ENCODE peak calls at places on chromosome 13, in four cellular contexts. V is neural progenitor cell, B is PC-3, G is GM20000. R is an unnamed sample.

GRCh38 chr13:75217949-75218348 is 264.0 kb downstream of the TBC1D4 start:
- DNase-seq in V (peak), B (peak), G (no peak), R (no peak)

GRCh38 chr13:97977376-97977705 is 23.9 kb downstream of the IPO5 start:
- DNase-seq in V (no peak), B (peak), G (no peak), R (no peak)

GRCh38 chr13:113981201-113981605 is 7.3 kb upstream of the C13orf46 start:
- DNase-seq in G (no peak), V (no peak), B (peak), R (no peak)

GRCh38 chr13:31207630-31208549 is 8.1 kb downstream of the B3GLCT start:
- DNase-seq in V (peak), B (no peak), G (no peak), R (peak)

GRCh38 chr13:114017028-114017630 is 43.3 kb upstream of the C13orf46 start:
- DNase-seq in B (peak), G (no peak), V (peak), R (no peak)

GRCh38 chr13:49669735-49670309 is 21.5 kb downstream of the EBPL start:
- DNase-seq in G (peak), V (peak), B (peak), R (peak)

GRCh38 chr13:22648325-22648758 is 532.4 kb upstream of the SGCG start:
- DNase-seq in B (no peak), G (no peak), V (peak), R (no peak)

GRCh38 chr13:74104661-74105275 is 29.4 kb downstream of the KLF12 start:
- DNase-seq in G (no peak), B (no peak), V (no peak), R (no peak)

GRCh38 chr13:25136872-25137623 is 35.0 kb downstream of the AMER2 start:
- DNase-seq in G (no peak), B (no peak), V (peak), R (no peak)

GRCh38 chr13:92321174-92321573 is 905.4 kb upstream of the GPC6 start:
- DNase-seq in G (no peak), V (no peak), B (no peak), R (no peak)

GRCh38 chr13:49953560-49953959 is 17.4 kb upstream of the SPRYD7 start:
- DNase-seq in V (no peak), G (no peak), B (peak), R (no peak)

GRCh38 chr13:78238911-78239310 is 320.3 kb upstream of the EDNRB start:
- DNase-seq in V (no peak), B (peak), G (no peak), R (no peak)

GRCh38 chr13:108086678-108087077 is 128.7 kb downstream of the LIG4 start:
- DNase-seq in G (no peak), B (peak), V (peak), R (peak)

GRCh38 chr13:103130681-103131210 is 64.5 kb upstream of the SLC10A2 start:
- DNase-seq in V (no peak), G (peak), B (no peak), R (peak)

GRCh38 chr13:21749410-21749809 is 78.5 kb downstream of the FGF9 start:
- DNase-seq in B (peak), G (no peak), V (no peak), R (no peak)

GRCh38 chr13:104984296-104984818 is 1551.1 kb downstream of the EFNB2 start:
- DNase-seq in G (peak), V (no peak), B (peak), R (peak)

GRCh38 chr13:20711301-20712044 is 8.0 kb downstream of the IL17D start:
- DNase-seq in B (no peak), V (peak), G (no peak), R (peak)

GRCh38 chr13:49022472-49023144 is 46.9 kb downstream of the FNDC3A start:
- DNase-seq in V (no peak), B (peak), G (no peak), R (no peak)

GRCh38 chr13:113167575-113167974 is 9.1 kb downstream of the PROZ start:
- DNase-seq in B (no peak), G (no peak), V (no peak), R (no peak)

GRCh38 chr13:41785402-41786142 is 175.3 kb downstream of the VWA8 start:
- DNase-seq in G (no peak), B (no peak), V (no peak), R (no peak)

GRCh38 chr13:94595006-94595942 is 678 bp downstream of the TGDS start:
- DNase-seq in G (peak), V (peak), B (peak), R (peak)

GRCh38 chr13:72255908-72256307 is 388.9 kb upstream of the DACH1 start:
- DNase-seq in G (no peak), V (peak), B (peak), R (peak)

GRCh38 chr13:44470623-44471562 is 97.3 kb downstream of the SERP2 start:
- DNase-seq in B (peak), V (peak), G (no peak), R (peak)

GRCh38 chr13:106905380-106906259 is 337.7 kb upstream of the ARGLU1 start:
- DNase-seq in B (no peak), V (no peak), G (no peak), R (no peak)

GRCh38 chr13:104098421-104098820 is 1032.2 kb upstream of the SLC10A2 start:
- DNase-seq in G (no peak), V (no peak), B (no peak), R (no peak)

GRCh38 chr13:101390461-101390860 is 25.8 kb downstream of the NALCN start:
- DNase-seq in B (no peak), G (no peak), V (no peak), R (no peak)

GRCh38 chr13:77876176-77876575 is 42.5 kb downstream of the EDNRB start:
- DNase-seq in V (no peak), B (no peak), G (no peak), R (no peak)

GRCh38 chr13:61546413-61546812 is 130.8 kb upstream of the PCDH20 start:
- DNase-seq in G (no peak), B (no peak), V (no peak), R (no peak)

GRCh38 chr13:41547253-41548000 is 90.1 kb downstream of the RGCC start:
- DNase-seq in B (no peak), G (no peak), V (no peak), R (no peak)

DNA sequence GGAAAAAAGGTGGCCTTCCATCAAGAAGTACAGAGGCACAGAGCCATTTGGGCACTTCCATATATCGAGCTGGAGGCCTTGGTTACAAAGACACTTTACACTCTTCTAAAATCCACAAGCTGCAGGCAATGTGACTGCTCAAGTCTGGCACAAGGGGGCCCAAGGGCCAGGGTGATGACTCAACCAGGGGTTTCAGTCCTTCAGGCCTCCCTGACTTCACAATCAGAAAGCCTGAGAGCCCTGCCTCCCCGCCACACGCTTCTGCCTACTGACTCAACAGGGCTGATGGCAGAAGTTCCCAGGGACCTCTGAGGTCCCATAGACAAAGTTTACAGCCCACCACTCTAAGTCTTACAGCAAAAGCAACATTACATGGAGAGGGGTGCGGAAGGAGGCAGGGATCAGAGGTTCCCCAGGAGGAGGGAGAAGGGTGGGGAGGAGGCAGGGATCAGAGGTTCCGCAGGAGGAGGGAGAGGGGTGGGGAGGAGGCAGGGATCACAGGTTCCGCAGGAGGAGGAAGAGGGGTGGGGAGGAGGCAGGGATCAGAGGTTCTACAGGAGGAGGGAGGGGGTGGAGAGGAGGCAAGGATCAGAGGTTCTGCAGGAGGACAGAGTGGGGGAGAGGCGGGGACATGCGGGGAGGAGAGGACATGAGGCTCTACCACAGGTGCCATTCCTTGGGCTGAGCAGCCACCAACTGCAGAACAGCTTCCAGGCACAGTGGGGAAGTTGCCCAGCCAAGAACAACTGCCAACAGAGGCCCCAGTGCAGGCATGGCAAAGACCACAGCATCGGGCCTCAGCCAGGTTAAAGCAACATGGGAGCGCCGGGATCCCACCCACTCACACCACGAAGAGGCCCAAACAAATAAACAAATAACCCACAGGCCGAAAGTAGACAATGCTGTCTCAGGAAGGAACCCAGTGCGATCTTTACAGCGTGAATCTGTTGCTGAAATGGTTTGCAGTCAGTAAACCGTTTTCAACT is 52.0 kb downstream of the SLC7A1 start:
- DNase-seq in V (no peak), B (peak), G (peak), R (peak)
- TF ChIP-seq CTCF in V (no peak), B (no peak), G (peak), R (peak)

GRCh38 chr13:47796816-47797215 is 204.3 kb downstream of the SUCLA2 start:
- DNase-seq in G (no peak), B (no peak), V (no peak), R (no peak)

GRCh38 chr13:47798194-47798593 is 202.9 kb downstream of the SUCLA2 start:
- DNase-seq in G (no peak), V (no peak), B (no peak), R (no peak)

GRCh38 chr13:47800593-47800992 is 200.5 kb downstream of the SUCLA2 start:
- DNase-seq in V (no peak), B (no peak), G (no peak), R (no peak)

GRCh38 chr13:47801555-47801954 is 199.5 kb downstream of the SUCLA2 start:
- DNase-seq in V (no peak), B (no peak), G (no peak), R (no peak)

GRCh38 chr13:47798906-47799305 is 202.2 kb downstream of the SUCLA2 start:
- DNase-seq in G (no peak), V (no peak), B (peak), R (peak)
- TF ChIP-seq CTCF in G (no peak), V (no peak), B (peak), R (peak)

DNA sequence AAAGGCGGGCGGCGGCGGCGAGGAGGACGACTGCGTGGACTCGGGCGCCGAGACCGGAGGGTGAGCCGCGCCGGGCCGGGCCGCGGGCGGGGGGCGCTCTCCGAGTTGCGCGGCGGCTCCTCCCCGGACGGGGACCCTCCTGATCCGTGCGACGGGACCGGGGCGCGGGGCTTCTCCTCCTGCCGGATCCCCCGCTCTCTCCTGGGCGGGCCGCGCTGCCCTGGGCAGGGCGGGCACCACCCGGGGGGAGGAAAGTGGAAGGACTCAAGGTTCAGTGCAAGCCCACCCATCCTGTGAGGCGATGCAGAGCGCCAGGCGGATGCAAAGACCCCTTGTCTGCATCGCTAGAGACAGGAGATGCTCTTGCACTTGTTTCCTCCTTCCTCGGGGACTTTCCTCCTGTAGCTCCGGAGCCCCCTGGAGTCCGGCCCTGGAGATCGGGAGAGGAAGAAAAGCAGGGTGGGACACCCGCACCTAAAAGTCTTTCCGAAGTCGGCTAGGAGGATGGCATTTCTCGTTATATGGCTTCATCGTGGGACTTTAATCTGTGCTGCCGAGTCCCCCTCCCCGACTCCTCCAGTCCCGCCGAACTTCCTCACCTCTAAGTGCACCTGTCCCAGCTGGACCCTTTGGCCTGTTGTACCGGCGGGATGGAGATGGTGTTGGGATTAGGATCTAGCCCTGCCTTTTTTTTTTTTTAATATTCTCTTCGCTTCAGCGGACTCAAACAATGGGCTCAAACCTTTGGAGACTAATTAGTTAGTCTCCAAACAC is 499 bp downstream of the FAM124A start:
- DNase-seq in V (peak), B (peak), G (peak), R (no peak)
- TF ChIP-seq CTCF in V (no peak), B (peak), G (no peak), R (no peak)

GRCh38 chr13:53189162-53189561 is 160.5 kb downstream of the OLFM4 start:
- DNase-seq in B (no peak), G (no peak), V (no peak), R (no peak)
- TF ChIP-seq CTCF in B (no peak), G (no peak), V (peak), R (no peak)

GRCh38 chr13:99830931-99831330 is 140.6 kb downstream of the ZIC5 start:
- DNase-seq in G (no peak), V (peak), B (no peak), R (no peak)
- TF ChIP-seq CTCF in G (no peak), V (peak), B (no peak), R (no peak)

GRCh38 chr13:29589967-29590366 is 5.5 kb downstream of the SLC7A1 start:
- DNase-seq in V (peak), B (no peak), G (no peak), R (no peak)
- TF ChIP-seq CTCF in V (peak), B (peak), G (no peak), R (no peak)

DNA sequence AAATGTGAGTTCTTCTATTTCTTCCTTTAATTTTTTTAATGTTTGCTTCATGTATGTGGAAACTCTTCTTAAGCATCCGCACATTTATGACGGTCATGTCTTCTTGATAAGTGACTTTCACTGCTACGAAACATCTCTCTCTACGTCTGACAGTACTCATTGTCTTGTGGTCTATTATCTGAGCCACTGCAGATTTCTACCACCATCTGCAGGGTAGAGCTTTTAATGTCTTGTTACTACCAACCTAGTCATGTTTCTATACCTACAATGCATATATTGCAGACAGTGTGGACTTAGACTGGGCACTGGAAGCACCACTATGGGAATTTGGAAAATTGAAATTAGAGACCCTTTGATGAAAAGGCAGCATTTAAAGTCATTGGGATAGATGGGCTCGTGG is 75.4 kb upstream of the ARHGEF7 start:
- DNase-seq in B (no peak), V (no peak), G (no peak), R (no peak)
- TF ChIP-seq CTCF in B (no peak), V (no peak), G (no peak), R (no peak)

GRCh38 chr13:52845334-52845761 is 3.1 kb downstream of the PCDH8 start:
- DNase-seq in V (peak), G (no peak), B (no peak), R (no peak)
- TF ChIP-seq CTCF in V (peak), G (no peak), B (no peak), R (peak)

GRCh38 chr13:40345149-40345514 is 321.3 kb downstream of the FOXO1 start:
- DNase-seq in B (no peak), G (no peak), V (no peak), R (no peak)
- TF ChIP-seq CTCF in B (no peak), G (no peak), V (no peak), R (no peak)

R was measured in GM12865.